ENCODE peak calls at places on chromosomes 11 and 22, in nine cellular contexts. Y, C, E, U, H, D, N, O and M are unnamed samples.
A peak's percentile ranks its signal among the peaks of the same experiment; 100 is the strongest.

GRCh38 chr11:73266644-73267015 is 5.5 kb upstream of the P2RY6 start:
- DNase-seq in D (no peak), O (no peak), C (no peak), H (no peak), N (no peak), E (no peak), U (no peak), Y (no peak), M (no peak)

GRCh38 chr11:92401507-92401906 is 176.9 kb downstream of the FAT3 start:
- DNase-seq in U (no peak), H (no peak), D (no peak), C (no peak), O (no peak), Y (no peak), E (no peak), N (no peak), M (no peak)

GRCh38 chr22:45892681-45893461 is 84.1 kb downstream of the WNT7B start:
- DNase-seq in C (no peak), E (no peak), H (no peak), D (no peak), N (peak; percentile 59), O (no peak), U (no peak), Y (no peak), M (no peak)

GRCh38 chr22:19853058-19853878 is 1.4 kb downstream of the GNB1L start:
- DNase-seq in D (no peak), N (no peak), H (no peak), Y (no peak), C (no peak), U (no peak), O (no peak), E (no peak), M (no peak)

GRCh38 chr11:2099523-2100316 is 39.5 kb downstream of the IGF2 start:
- DNase-seq in Y (peak; percentile 78), E (no peak), U (no peak), N (peak; percentile 61), D (no peak), H (no peak), O (no peak), C (no peak), M (peak; percentile 36)

GRCh38 chr22:29816128-29816527 is 21.9 kb downstream of the ASCC2 start:
- DNase-seq in H (no peak), N (no peak), C (peak; percentile 8), D (no peak), U (no peak), Y (no peak), E (no peak), O (no peak), M (no peak)

GRCh38 chr11:47376543-47377371 is 1.6 kb downstream of the SPI1 start:
- DNase-seq in Y (no peak), E (peak; percentile 40), U (no peak), D (no peak), N (peak; percentile 91), H (no peak), O (no peak), C (no peak), M (no peak)

GRCh38 chr22:19880786-19881569 is 26.3 kb upstream of the GNB1L start:
- DNase-seq in E (peak; percentile 38), O (peak; percentile 97), D (peak; percentile 98), Y (peak; percentile 69), U (no peak), N (peak; percentile 68), H (no peak), C (no peak), M (peak; percentile 96)

GRCh38 chr11:68678031-68678441 is 6.3 kb upstream of the GAL start:
- DNase-seq in E (no peak), D (no peak), C (no peak), U (no peak), H (no peak), N (no peak), O (no peak), Y (no peak), M (no peak)

GRCh38 chr11:124380585-124380984 is 3.7 kb downstream of the OR8B2 start:
- DNase-seq in N (no peak), D (no peak), U (no peak), E (no peak), H (no peak), O (no peak), Y (no peak), C (no peak), M (no peak)

GRCh38 chr11:65260756-65261590 is 789 bp upstream of the POLA2 start:
- DNase-seq in N (no peak), Y (no peak), E (peak; percentile 9), D (no peak), H (no peak), O (no peak), C (no peak), U (no peak), M (no peak)

DNA sequence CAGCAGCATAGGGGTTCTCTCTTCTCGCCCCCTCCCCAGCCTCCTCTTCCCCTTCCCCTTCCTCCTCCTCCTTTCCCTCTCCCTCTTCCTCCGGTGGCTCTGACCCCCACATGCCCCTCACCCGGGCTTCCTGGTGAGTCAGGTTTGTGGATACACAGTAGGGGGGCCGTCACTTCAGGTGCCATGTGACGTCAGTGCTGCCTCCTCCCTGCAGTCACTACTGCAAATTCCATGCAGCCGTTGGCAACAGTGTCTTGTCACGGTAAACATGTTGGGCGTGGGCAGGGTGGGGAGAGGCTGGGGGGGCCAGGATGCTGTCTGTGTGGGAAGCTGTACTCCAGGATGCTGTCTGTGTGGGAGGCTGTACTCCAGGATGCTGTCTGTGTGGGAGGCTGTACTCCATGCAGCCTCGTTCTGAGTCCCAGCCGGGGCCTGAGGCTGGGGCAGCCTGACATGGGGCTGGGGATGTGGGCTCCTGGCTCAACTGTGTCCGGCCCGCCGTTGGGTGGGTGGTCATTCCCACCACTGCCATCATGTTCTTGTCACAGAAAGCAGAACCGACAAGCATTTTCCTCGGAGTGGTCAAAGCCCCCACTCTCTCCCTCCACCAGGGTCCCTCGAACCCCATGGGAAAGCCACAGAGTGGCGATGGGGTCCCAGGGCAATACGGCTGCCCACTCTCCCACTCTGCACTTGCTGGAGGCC is 2.4 kb upstream of the MUC2 start:
- DNase-seq in D (peak; percentile 74), U (no peak), N (peak; percentile 79), C (no peak), O (peak; percentile 65), E (no peak), Y (no peak), H (no peak), M (peak; percentile 13)
- H3K27me3 ChIP-seq in D (no peaks in the 10 kb centered on the region), U (no peaks in the 10 kb centered on the region), N (peaks cover 6% of the 10 kb centered on the region), C (no peaks in the 10 kb centered on the region), O (no peaks in the 10 kb centered on the region), E (no peaks in the 10 kb centered on the region), Y (no peaks in the 10 kb centered on the region), H (no peaks in the 10 kb centered on the region), M (no peaks in the 10 kb centered on the region)

GRCh38 chr22:22834204-22834603 is 53.4 kb upstream of the IGLL5 start:
- DNase-seq in Y (no peak), O (no peak), E (no peak), U (no peak), D (no peak), H (no peak), N (no peak), C (no peak), M (no peak)
- H3K27me3 ChIP-seq in Y (no peaks in the 10 kb centered on the region), O (no peaks in the 10 kb centered on the region), E (no peaks in the 10 kb centered on the region), U (peaks cover 7% of the 10 kb centered on the region), D (peaks cover 19% of the 10 kb centered on the region), H (no peaks in the 10 kb centered on the region), N (no peaks in the 10 kb centered on the region), C (no peaks in the 10 kb centered on the region), M (peaks cover 2% of the 10 kb centered on the region)

GRCh38 chr11:13963169-13963948 is 836 bp downstream of the SPON1 start:
- DNase-seq in N (peak; percentile 82), E (no peak), D (no peak), C (no peak), Y (no peak), U (no peak), H (no peak), O (peak; percentile 20), M (no peak)
- H3K27me3 ChIP-seq in N (peaks cover 75% of the 10 kb centered on the region), E (no peaks in the 10 kb centered on the region), D (peaks cover 81% of the 10 kb centered on the region), C (no peaks in the 10 kb centered on the region), Y (peaks cover 46% of the 10 kb centered on the region), U (peaks cover 43% of the 10 kb centered on the region), H (peaks cover 58% of the 10 kb centered on the region), O (peaks cover 54% of the 10 kb centered on the region), M (peaks cover 69% of the 10 kb centered on the region)

DNA sequence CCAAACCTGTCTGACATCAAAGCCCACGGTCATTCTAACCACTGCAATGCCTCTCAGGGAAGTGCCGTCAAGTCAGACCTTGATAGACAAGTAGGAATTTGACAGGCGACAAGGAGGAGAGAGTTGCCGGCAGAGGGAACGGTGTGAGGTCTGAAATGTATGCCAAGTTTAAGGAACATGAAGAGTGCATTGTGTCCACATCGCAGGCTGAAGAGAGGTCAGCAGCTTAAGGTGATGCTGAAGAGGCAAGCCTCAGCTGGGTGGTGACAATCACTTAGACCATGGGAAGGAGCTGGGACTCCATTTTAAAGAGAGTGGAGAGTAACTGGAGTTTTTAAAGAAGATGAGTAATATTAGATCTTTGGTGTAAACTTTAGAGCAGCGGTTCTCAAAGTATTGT is 104.9 kb upstream of the TBCEL start:
- DNase-seq in Y (no peak), E (no peak), D (no peak), U (no peak), H (no peak), C (no peak), N (no peak), O (no peak), M (no peak)
- H3K27me3 ChIP-seq in Y (peaks cover 22% of the 10 kb centered on the region), E (no peaks in the 10 kb centered on the region), D (no peaks in the 10 kb centered on the region), U (no peaks in the 10 kb centered on the region), H (no peaks in the 10 kb centered on the region), C (no peaks in the 10 kb centered on the region), N (no peaks in the 10 kb centered on the region), O (peaks cover 3% of the 10 kb centered on the region), M (no peaks in the 10 kb centered on the region)

GRCh38 chr11:117613521-117613920 is 183.5 kb downstream of the DSCAML1 start:
- DNase-seq in N (no peak), O (no peak), H (no peak), U (no peak), E (no peak), Y (no peak), D (no peak), C (no peak), M (no peak)
- H3K27me3 ChIP-seq in N (no peaks in the 10 kb centered on the region), O (no peaks in the 10 kb centered on the region), H (peaks cover 5% of the 10 kb centered on the region), U (no peaks in the 10 kb centered on the region), E (no peaks in the 10 kb centered on the region), Y (no peaks in the 10 kb centered on the region), D (no peaks in the 10 kb centered on the region), C (no peaks in the 10 kb centered on the region), M (no peaks in the 10 kb centered on the region)